ENCODE peak calls at places on chromosomes 6 and 20, in six cellular contexts. S, N, Y, D, B and V are unnamed samples.

GRCh38 chr6:170280689-170281045 is 10.2 kb downstream of the DLL1 start:
- DNase-seq in N (no peak), B (no peak), D (peak; percentile 5), Y (no peak), S (no peak), V (no peak)

GRCh38 chr6:89161326-89162046 is 15.6 kb downstream of the PM20D2 start:
- DNase-seq in N (no peak), S (no peak), Y (no peak), B (no peak), D (peak; percentile 87), V (peak; percentile 76)

GRCh38 chr20:60224914-60225313 is 266.7 kb downstream of the CDH26 start:
- DNase-seq in N (no peak), B (no peak), S (no peak), D (peak; percentile 11), Y (no peak), V (peak; percentile 86)

GRCh38 chr6:75752365-75752764 is 3.3 kb downstream of the MYO6 start:
- DNase-seq in B (no peak), N (no peak), D (no peak), S (no peak), Y (no peak), V (no peak)

GRCh38 chr20:53032021-53033001 is 60.2 kb downstream of the TSHZ2 start:
- DNase-seq in Y (peak; percentile 28), N (no peak), B (peak; percentile 30), D (peak; percentile 88), S (no peak), V (no peak)

GRCh38 chr20:6026051-6026450 is 27.8 kb downstream of the LRRN4 start:
- DNase-seq in B (no peak), D (peak; percentile 56), N (no peak), S (no peak), Y (no peak), V (no peak)

GRCh38 chr6:15791401-15792137 is 128.7 kb upstream of the DTNBP1 start:
- DNase-seq in S (peak; percentile 14), D (no peak), N (peak; percentile 18), B (peak; percentile 28), Y (no peak), V (no peak)

GRCh38 chr20:49762940-49763766 is 49.5 kb upstream of the B4GALT5 start:
- DNase-seq in N (no peak), S (no peak), B (no peak), D (no peak), Y (no peak), V (peak; percentile 84)

GRCh38 chr6:55176958-55177357 is 2.6 kb downstream of the HCRTR2 start:
- DNase-seq in S (no peak), B (no peak), Y (no peak), N (no peak), D (peak; percentile 52), V (peak; percentile 63)

GRCh38 chr6:26594730-26595632 is 1.8 kb upstream of the ABT1 start:
- DNase-seq in Y (no peak), S (no peak), B (no peak), D (peak; percentile 78), N (no peak), V (peak; percentile 87)

GRCh38 chr6:154471609-154472362 is 38.7 kb downstream of the CNKSR3 start:
- DNase-seq in S (no peak), B (no peak), Y (no peak), N (no peak), D (no peak), V (no peak)

GRCh38 chr20:23782366-23782983 is 31.7 kb upstream of the CST1 start:
- DNase-seq in Y (no peak), N (no peak), B (no peak), S (no peak), D (peak; percentile 5), V (peak; percentile 89)

GRCh38 chr6:170147832-170148708 is 142.8 kb downstream of the DLL1 start:
- DNase-seq in Y (no peak), N (no peak), B (no peak), D (no peak), S (no peak), V (peak; percentile 82)

GRCh38 chr6:105781248-105781647 is 304.9 kb upstream of the PRDM1 start:
- DNase-seq in N (no peak), Y (no peak), D (no peak), S (no peak), B (no peak), V (no peak)

GRCh38 chr6:36413489-36414153 is 26.2 kb upstream of the ETV7 start:
- DNase-seq in B (no peak), S (no peak), D (no peak), Y (no peak), N (no peak), V (no peak)

GRCh38 chr6:10381133-10381829 is 33.6 kb downstream of the TFAP2A start:
- DNase-seq in B (no peak), N (no peak), D (no peak), Y (no peak), S (no peak), V (peak; percentile 89)

GRCh38 chr6:14031516-14031915 is 86.1 kb upstream of the CD83 start:
- DNase-seq in Y (peak; percentile 21), S (no peak), D (no peak), B (no peak), N (no peak), V (no peak)

GRCh38 chr6:154406869-154407268 is 50.3 kb upstream of the IPCEF1 start:
- DNase-seq in B (no peak), N (no peak), D (no peak), Y (no peak), S (no peak), V (no peak)

GRCh38 chr6:64874776-64875175 is 832.2 kb downstream of the EYS start:
- DNase-seq in D (peak; percentile 2), B (no peak), S (no peak), N (no peak), Y (no peak), V (no peak)

GRCh38 chr20:61922411-61922810 is 143.3 kb downstream of the TAF4 start:
- DNase-seq in B (no peak), Y (no peak), S (no peak), N (no peak), D (no peak), V (no peak)

GRCh38 chr20:59184880-59185447 is 21.3 kb downstream of the ZNF831 start:
- DNase-seq in D (no peak), N (peak; percentile 12), S (no peak), Y (no peak), B (no peak), V (no peak)

GRCh38 chr20:1299522-1299921 is 29.4 kb downstream of the SDCBP2 start:
- DNase-seq in N (peak; percentile 34), D (no peak), S (no peak), B (no peak), Y (no peak), V (peak; percentile 85)

GRCh38 chr20:2004171-2004570 is 10.3 kb upstream of the PDYN start:
- DNase-seq in D (no peak), B (no peak), Y (no peak), N (no peak), S (no peak), V (no peak)

GRCh38 chr6:11198663-11199603 is 33.5 kb downstream of the NEDD9 start:
- DNase-seq in S (no peak), Y (no peak), N (no peak), D (no peak), B (no peak), V (no peak)

GRCh38 chr6:20126789-20127653 is 85.2 kb downstream of the MBOAT1 start:
- DNase-seq in S (peak; percentile 66), B (peak; percentile 54), D (peak; percentile 50), Y (peak; percentile 68), N (peak; percentile 83), V (peak; percentile 92)

GRCh38 chr20:2312876-2313275 is 17.1 kb downstream of the TGM3 start:
- DNase-seq in N (no peak), S (no peak), Y (no peak), D (no peak), B (no peak), V (no peak)

GRCh38 chr6:122799140-122799539 is 10.1 kb downstream of the SMPDL3A start:
- DNase-seq in Y (no peak), S (no peak), B (no peak), N (no peak), D (no peak), V (no peak)

GRCh38 chr6:33076406-33076934 is 680 bp downstream of the HLA-DPB1 start:
- DNase-seq in D (no peak), N (no peak), S (no peak), B (no peak), Y (no peak), V (no peak)

GRCh38 chr20:25238319-25239037 is 9.4 kb upstream of the PYGB start:
- DNase-seq in S (no peak), B (no peak), N (no peak), Y (no peak), D (peak; percentile 68), V (no peak)

GRCh38 chr20:19764207-19764606 is 6.1 kb downstream of the RIN2 start:
- DNase-seq in B (no peak), S (no peak), Y (no peak), D (no peak), N (no peak), V (no peak)

DNA sequence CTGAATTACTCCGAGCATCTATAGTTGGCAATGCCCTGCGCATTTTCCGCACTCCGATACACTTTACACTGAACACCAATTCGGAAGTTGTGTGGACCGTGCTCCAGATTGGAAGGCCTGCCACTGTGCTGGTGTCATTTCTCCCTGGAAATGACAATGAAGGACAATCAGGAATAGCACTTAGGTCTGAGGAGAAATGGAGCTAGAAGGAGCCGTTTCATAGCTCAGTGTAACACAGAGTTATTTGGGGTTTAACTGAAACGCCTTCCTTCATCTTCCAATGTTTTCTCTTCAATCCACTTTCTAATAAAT is 501 bp upstream of the PLA2G7 start:
- DNase-seq in B (no peak), D (no peak), S (no peak), N (no peak), Y (no peak), V (no peak)
- TF ChIP-seq CTCF in B (no peak), D (no peak), S (no peak), N (no peak), Y (no peak), V (no peak)

DNA sequence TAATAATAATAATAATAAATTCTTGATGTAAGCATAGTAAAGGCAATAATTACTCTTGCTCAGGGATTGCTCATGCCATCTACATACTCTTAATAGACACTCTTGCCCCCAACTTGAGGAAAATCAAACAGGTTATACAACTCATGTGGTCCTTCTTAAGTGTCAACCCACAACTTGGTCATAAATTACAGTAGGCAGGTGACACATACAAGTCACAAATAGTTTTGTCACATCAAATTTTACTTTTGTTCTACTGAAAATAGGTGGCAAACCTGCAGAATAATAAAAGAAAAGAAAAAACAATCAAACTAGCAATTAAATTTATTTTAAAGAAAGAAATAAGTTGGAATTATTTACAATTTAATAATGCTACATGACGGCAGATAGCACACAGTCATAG is 1.6 kb downstream of the ME1 start:
- DNase-seq in N (no peak), D (no peak), S (no peak), B (no peak), Y (no peak), V (no peak)
- H3K36me3 ChIP-seq in N (no peaks in the 10 kb centered on the region), D (no peaks in the 10 kb centered on the region), S (no peaks in the 10 kb centered on the region), B (no peaks in the 10 kb centered on the region), Y (no peaks in the 10 kb centered on the region), V (no peaks in the 10 kb centered on the region)

GRCh38 chr6:887583-888235 is 194.8 kb upstream of the EXOC2 start:
- DNase-seq in Y (no peak), B (no peak), D (no peak), S (no peak), N (no peak), V (no peak)
- TF ChIP-seq CTCF in Y (no peak), B (no peak), D (no peak), S (no peak), N (no peak), V (no peak)

GRCh38 chr6:151461673-151462072 is 9.7 kb upstream of the RMND1 start:
- DNase-seq in N (no peak), S (no peak), Y (no peak), B (no peak), D (no peak), V (no peak)
- H3K36me3 ChIP-seq in N (no peaks in the 10 kb centered on the region), S (peaks cover 3% of the 10 kb centered on the region), Y (peaks cover 95% of the 10 kb centered on the region), B (peaks cover 14% of the 10 kb centered on the region), D (peaks cover 3% of the 10 kb centered on the region), V (peaks cover 93% of the 10 kb centered on the region)